ENCODE peak calls at places on chromosomes 13 and 19, in ten cellular contexts. One of them, this sample, is unnamed.

GRCh38 chr13:28347456-28348371 is 147.2 kb downstream of the FLT1 start:
- DNase-seq in CD8-positive, alpha-beta T cell: no peak
- DNase-seq in ascending aorta: no peak
- DNase-seq in SK-N-SH: no peak
- DNase-seq in Peyer's patch: no peak
- DNase-seq in RWPE1: no peak
- DNase-seq in tibial nerve: no peak
- DNase-seq in neural crest cell: no peak
- DNase-seq in colonic mucosa: no peak
- DNase-seq in nephron progenitor cell: no peak
- DNase-seq in this sample: no peak

GRCh38 chr13:98476106-98476505 is 100.8 kb downstream of the STK24 start:
- DNase-seq in Peyer's patch: no peak
- DNase-seq in nephron progenitor cell: no peak
- DNase-seq in SK-N-SH: peak
- DNase-seq in ascending aorta: no peak
- DNase-seq in colonic mucosa: no peak
- DNase-seq in RWPE1: no peak
- DNase-seq in CD8-positive, alpha-beta T cell: peak
- DNase-seq in tibial nerve: no peak
- DNase-seq in neural crest cell: no peak
- DNase-seq in this sample: no peak

GRCh38 chr13:65834897-65835296 is 1395.2 kb downstream of the PCDH9 start:
- DNase-seq in Peyer's patch: no peak
- DNase-seq in SK-N-SH: no peak
- DNase-seq in tibial nerve: no peak
- DNase-seq in neural crest cell: no peak
- DNase-seq in RWPE1: no peak
- DNase-seq in CD8-positive, alpha-beta T cell: no peak
- DNase-seq in ascending aorta: no peak
- DNase-seq in nephron progenitor cell: no peak
- DNase-seq in colonic mucosa: no peak
- DNase-seq in this sample: no peak

GRCh38 chr19:52897149-52897935 is at the start of gene ZNF320:
- DNase-seq in RWPE1: peak
- DNase-seq in colonic mucosa: peak
- DNase-seq in neural crest cell: peak
- DNase-seq in Peyer's patch: peak
- DNase-seq in tibial nerve: peak
- DNase-seq in nephron progenitor cell: peak
- DNase-seq in SK-N-SH: peak
- DNase-seq in CD8-positive, alpha-beta T cell: peak
- DNase-seq in ascending aorta: peak
- DNase-seq in this sample: peak

GRCh38 chr13:112683581-112683980 is 6.3 kb upstream of the ATP11A start:
- DNase-seq in ascending aorta: peak
- DNase-seq in tibial nerve: no peak
- DNase-seq in RWPE1: no peak
- DNase-seq in SK-N-SH: no peak
- DNase-seq in CD8-positive, alpha-beta T cell: no peak
- DNase-seq in nephron progenitor cell: no peak
- DNase-seq in Peyer's patch: no peak
- DNase-seq in colonic mucosa: no peak
- DNase-seq in neural crest cell: no peak
- DNase-seq in this sample: no peak

GRCh38 chr19:4624733-4625362 is 14.5 kb upstream of the TNFAIP8L1 start:
- DNase-seq in nephron progenitor cell: peak
- DNase-seq in SK-N-SH: no peak
- DNase-seq in tibial nerve: no peak
- DNase-seq in RWPE1: no peak
- DNase-seq in neural crest cell: no peak
- DNase-seq in CD8-positive, alpha-beta T cell: no peak
- DNase-seq in colonic mucosa: no peak
- DNase-seq in Peyer's patch: no peak
- DNase-seq in ascending aorta: no peak
- DNase-seq in this sample: no peak

GRCh38 chr19:33440241-33440640 is 66.7 kb downstream of the CEBPG start:
- DNase-seq in tibial nerve: no peak
- DNase-seq in SK-N-SH: no peak
- DNase-seq in Peyer's patch: no peak
- DNase-seq in colonic mucosa: no peak
- DNase-seq in neural crest cell: no peak
- DNase-seq in nephron progenitor cell: no peak
- DNase-seq in ascending aorta: no peak
- DNase-seq in RWPE1: no peak
- DNase-seq in CD8-positive, alpha-beta T cell: no peak
- DNase-seq in this sample: no peak

GRCh38 chr19:45668342-45668871 is 386 bp downstream of the GIPR start:
- DNase-seq in SK-N-SH: no peak
- DNase-seq in Peyer's patch: no peak
- DNase-seq in ascending aorta: no peak
- DNase-seq in CD8-positive, alpha-beta T cell: no peak
- DNase-seq in RWPE1: no peak
- DNase-seq in tibial nerve: no peak
- DNase-seq in colonic mucosa: peak
- DNase-seq in neural crest cell: no peak
- DNase-seq in nephron progenitor cell: no peak
- DNase-seq in this sample: no peak

GRCh38 chr19:30731596-30731995 is 359.4 kb downstream of the ZNF536 start:
- DNase-seq in RWPE1: no peak
- DNase-seq in neural crest cell: no peak
- DNase-seq in colonic mucosa: no peak
- DNase-seq in Peyer's patch: no peak
- DNase-seq in CD8-positive, alpha-beta T cell: no peak
- DNase-seq in tibial nerve: no peak
- DNase-seq in SK-N-SH: no peak
- DNase-seq in ascending aorta: no peak
- DNase-seq in nephron progenitor cell: no peak
- DNase-seq in this sample: no peak

GRCh38 chr13:34300559-34300958 is 482.6 kb downstream of the RFC3 start:
- DNase-seq in neural crest cell: no peak
- DNase-seq in CD8-positive, alpha-beta T cell: no peak
- DNase-seq in nephron progenitor cell: no peak
- DNase-seq in SK-N-SH: no peak
- DNase-seq in colonic mucosa: no peak
- DNase-seq in tibial nerve: no peak
- DNase-seq in ascending aorta: no peak
- DNase-seq in RWPE1: no peak
- DNase-seq in Peyer's patch: no peak
- DNase-seq in this sample: no peak

GRCh38 chr13:111437417-111437816 is 117.0 kb downstream of the TEX29 start:
- DNase-seq in Peyer's patch: no peak
- DNase-seq in ascending aorta: no peak
- DNase-seq in RWPE1: no peak
- DNase-seq in colonic mucosa: no peak
- DNase-seq in SK-N-SH: no peak
- DNase-seq in nephron progenitor cell: no peak
- DNase-seq in tibial nerve: no peak
- DNase-seq in CD8-positive, alpha-beta T cell: no peak
- DNase-seq in neural crest cell: no peak
- DNase-seq in this sample: no peak

GRCh38 chr19:7410946-7411345 is 62.2 kb downstream of the ARHGEF18 start:
- DNase-seq in Peyer's patch: no peak
- DNase-seq in SK-N-SH: no peak
- DNase-seq in neural crest cell: no peak
- DNase-seq in ascending aorta: no peak
- DNase-seq in colonic mucosa: no peak
- DNase-seq in nephron progenitor cell: no peak
- DNase-seq in RWPE1: no peak
- DNase-seq in tibial nerve: no peak
- DNase-seq in CD8-positive, alpha-beta T cell: no peak
- DNase-seq in this sample: no peak

GRCh38 chr19:52665529-52665928 is 27.4 kb upstream of the ZNF83 start:
- DNase-seq in tibial nerve: no peak
- DNase-seq in CD8-positive, alpha-beta T cell: no peak
- DNase-seq in colonic mucosa: no peak
- DNase-seq in Peyer's patch: no peak
- DNase-seq in SK-N-SH: no peak
- DNase-seq in RWPE1: peak
- DNase-seq in neural crest cell: no peak
- DNase-seq in ascending aorta: no peak
- DNase-seq in nephron progenitor cell: no peak
- DNase-seq in this sample: no peak

GRCh38 chr13:23718916-23719470 is 148.8 kb downstream of the TNFRSF19 start:
- DNase-seq in Peyer's patch: no peak
- DNase-seq in nephron progenitor cell: no peak
- DNase-seq in SK-N-SH: no peak
- DNase-seq in ascending aorta: no peak
- DNase-seq in RWPE1: no peak
- DNase-seq in colonic mucosa: no peak
- DNase-seq in tibial nerve: no peak
- DNase-seq in CD8-positive, alpha-beta T cell: no peak
- DNase-seq in neural crest cell: no peak
- DNase-seq in this sample: no peak

GRCh38 chr19:46198756-46199155 is 30.8 kb upstream of the IGFL1 start:
- DNase-seq in ascending aorta: no peak
- DNase-seq in tibial nerve: no peak
- DNase-seq in nephron progenitor cell: no peak
- DNase-seq in CD8-positive, alpha-beta T cell: no peak
- DNase-seq in SK-N-SH: no peak
- DNase-seq in RWPE1: peak
- DNase-seq in colonic mucosa: no peak
- DNase-seq in neural crest cell: no peak
- DNase-seq in Peyer's patch: no peak
- DNase-seq in this sample: no peak

GRCh38 chr19:5575553-5575952 is 7.8 kb upstream of the TINCR start:
- DNase-seq in CD8-positive, alpha-beta T cell: no peak
- DNase-seq in nephron progenitor cell: no peak
- DNase-seq in ascending aorta: no peak
- DNase-seq in SK-N-SH: no peak
- DNase-seq in Peyer's patch: no peak
- DNase-seq in tibial nerve: no peak
- DNase-seq in RWPE1: no peak
- DNase-seq in colonic mucosa: no peak
- DNase-seq in neural crest cell: no peak
- DNase-seq in this sample: no peak

GRCh38 chr13:33213797-33214196 is 71.8 kb downstream of the STARD13 start:
- DNase-seq in CD8-positive, alpha-beta T cell: no peak
- DNase-seq in SK-N-SH: no peak
- DNase-seq in tibial nerve: no peak
- DNase-seq in RWPE1: no peak
- DNase-seq in neural crest cell: no peak
- DNase-seq in Peyer's patch: no peak
- DNase-seq in nephron progenitor cell: no peak
- DNase-seq in ascending aorta: no peak
- DNase-seq in colonic mucosa: no peak
- DNase-seq in this sample: no peak

DNA sequence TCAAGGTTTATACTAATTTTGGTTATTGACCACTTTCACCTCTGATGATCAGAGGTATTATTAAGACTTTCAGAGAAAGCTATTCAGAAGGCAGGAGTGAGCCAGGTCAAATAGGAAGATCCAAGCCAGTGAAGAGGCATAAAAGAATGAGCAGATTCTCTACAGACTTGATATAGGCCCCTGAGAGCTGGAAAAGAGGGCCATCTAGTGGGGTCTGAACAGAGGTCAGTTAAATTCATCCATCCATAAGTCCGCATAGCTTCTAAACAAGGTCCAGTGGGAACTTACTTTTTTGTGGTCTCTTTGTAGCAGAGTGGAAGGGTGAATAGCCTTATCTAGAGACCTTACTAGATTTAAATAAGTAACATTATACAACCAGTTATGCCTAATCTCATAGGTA is 126.6 kb upstream of the UFM1 start:
- DNase-seq in CD8-positive, alpha-beta T cell: no peak
- DNase-seq in ascending aorta: no peak
- DNase-seq in tibial nerve: no peak
- DNase-seq in RWPE1: no peak
- DNase-seq in Peyer's patch: no peak
- DNase-seq in neural crest cell: no peak
- DNase-seq in nephron progenitor cell: peak
- DNase-seq in colonic mucosa: no peak
- DNase-seq in SK-N-SH: no peak
- DNase-seq in this sample: no peak
- TF ChIP-seq CTCF in CD8-positive, alpha-beta T cell: no peak
- TF ChIP-seq CTCF in ascending aorta: no peak
- TF ChIP-seq CTCF in tibial nerve: no peak
- TF ChIP-seq CTCF in RWPE1: peak
- TF ChIP-seq CTCF in Peyer's patch: no peak
- TF ChIP-seq CTCF in neural crest cell: peak
- TF ChIP-seq CTCF in nephron progenitor cell: peak
- TF ChIP-seq CTCF in colonic mucosa: no peak
- TF ChIP-seq CTCF in SK-N-SH: peak
- TF ChIP-seq CTCF in this sample: no peak

GRCh38 chr19:19406878-19407639 is 1.6 kb downstream of the GATAD2A start:
- DNase-seq in tibial nerve: no peak
- DNase-seq in SK-N-SH: no peak
- DNase-seq in nephron progenitor cell: no peak
- DNase-seq in neural crest cell: no peak
- DNase-seq in ascending aorta: no peak
- DNase-seq in Peyer's patch: peak
- DNase-seq in RWPE1: no peak
- DNase-seq in colonic mucosa: peak
- DNase-seq in CD8-positive, alpha-beta T cell: peak
- DNase-seq in this sample: no peak
- TF ChIP-seq CTCF in tibial nerve: peak
- TF ChIP-seq CTCF in SK-N-SH: peak
- TF ChIP-seq CTCF in nephron progenitor cell: no peak
- TF ChIP-seq CTCF in neural crest cell: no peak
- TF ChIP-seq CTCF in ascending aorta: peak
- TF ChIP-seq CTCF in Peyer's patch: peak
- TF ChIP-seq CTCF in RWPE1: peak
- TF ChIP-seq CTCF in colonic mucosa: peak
- TF ChIP-seq CTCF in CD8-positive, alpha-beta T cell: no peak
- TF ChIP-seq CTCF in this sample: no peak

GRCh38 chr19:43504426-43505185 is at the start of gene PHLDB3:
- DNase-seq in ascending aorta: peak
- DNase-seq in tibial nerve: no peak
- DNase-seq in neural crest cell: no peak
- DNase-seq in nephron progenitor cell: peak
- DNase-seq in CD8-positive, alpha-beta T cell: peak
- DNase-seq in Peyer's patch: peak
- DNase-seq in SK-N-SH: peak
- DNase-seq in RWPE1: no peak
- DNase-seq in colonic mucosa: peak
- DNase-seq in this sample: no peak
- TF ChIP-seq CTCF in ascending aorta: peak
- TF ChIP-seq CTCF in tibial nerve: no peak
- TF ChIP-seq CTCF in neural crest cell: no peak
- TF ChIP-seq CTCF in nephron progenitor cell: no peak
- TF ChIP-seq CTCF in CD8-positive, alpha-beta T cell: no peak
- TF ChIP-seq CTCF in Peyer's patch: no peak
- TF ChIP-seq CTCF in SK-N-SH: peak
- TF ChIP-seq CTCF in RWPE1: no peak
- TF ChIP-seq CTCF in colonic mucosa: no peak
- TF ChIP-seq CTCF in this sample: no peak

DNA sequence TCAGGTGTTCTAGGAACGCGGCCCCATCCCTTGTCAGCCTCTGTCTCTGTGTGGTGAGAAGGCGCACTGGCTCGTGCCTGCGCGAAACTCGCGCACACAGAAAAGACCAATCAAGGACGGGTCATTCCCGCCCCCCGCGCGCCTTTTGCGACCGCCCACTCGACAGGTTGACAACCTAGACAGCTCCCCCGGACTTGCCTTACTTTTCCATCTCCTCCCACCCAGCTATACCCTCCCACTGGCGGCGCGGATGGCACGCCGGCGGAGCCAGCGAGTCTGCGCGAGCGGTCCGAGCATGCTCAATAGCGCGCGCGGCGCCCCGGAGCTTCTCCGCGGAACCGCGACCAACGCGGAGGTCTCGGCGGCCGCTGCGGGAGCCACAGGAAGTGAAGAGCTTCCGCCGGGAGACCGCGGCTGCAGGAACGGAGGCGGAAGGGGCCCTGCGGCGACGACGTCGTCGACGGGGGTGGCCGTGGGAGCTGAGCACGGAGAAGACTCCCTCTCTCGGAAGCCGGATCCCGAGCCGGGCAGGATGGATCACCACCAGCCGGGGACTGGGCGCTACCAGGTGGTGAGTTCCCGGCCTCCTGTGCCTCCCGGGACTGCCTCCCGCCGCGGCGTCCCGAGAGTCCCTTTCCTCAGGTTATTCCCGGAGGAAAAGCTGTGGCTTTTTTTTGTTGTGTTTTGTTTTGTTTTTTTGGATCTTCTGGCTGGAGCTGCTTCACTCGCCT is at the start of gene NDFIP2:
- DNase-seq in neural crest cell: peak
- DNase-seq in SK-N-SH: peak
- DNase-seq in CD8-positive, alpha-beta T cell: peak
- DNase-seq in tibial nerve: peak
- DNase-seq in colonic mucosa: peak
- DNase-seq in ascending aorta: peak
- DNase-seq in nephron progenitor cell: peak
- DNase-seq in Peyer's patch: peak
- DNase-seq in RWPE1: peak
- DNase-seq in this sample: peak
- TF ChIP-seq CTCF in neural crest cell: no peak
- TF ChIP-seq CTCF in SK-N-SH: no peak
- TF ChIP-seq CTCF in CD8-positive, alpha-beta T cell: no peak
- TF ChIP-seq CTCF in tibial nerve: no peak
- TF ChIP-seq CTCF in colonic mucosa: no peak
- TF ChIP-seq CTCF in ascending aorta: no peak
- TF ChIP-seq CTCF in nephron progenitor cell: no peak
- TF ChIP-seq CTCF in Peyer's patch: no peak
- TF ChIP-seq CTCF in RWPE1: no peak
- TF ChIP-seq CTCF in this sample: no peak

This sample was measured in mesothelial cell of epicardium.